ENCODE peak calls at places on chromosomes 1 and 21, in eight cellular contexts. One of them, this sample, is unnamed.

GRCh38 chr1:55542901-55543504 is 327.8 kb upstream of the USP24 start:
- DNase-seq in keratinocyte: no peak
- DNase-seq in kidney epithelial cell: no peak
- DNase-seq in IMR-90: peak; percentile 84
- DNase-seq in sigmoid colon: no peak
- DNase-seq in brain microvascular endothelial cell: peak; percentile 46
- DNase-seq in body of pancreas: no peak
- DNase-seq in epithelial cell of esophagus: no peak
- DNase-seq in this sample: peak; percentile 90

GRCh38 chr1:116420417-116421200 is 47.6 kb downstream of the ATP1A1 start:
- DNase-seq in keratinocyte: no peak
- DNase-seq in kidney epithelial cell: no peak
- DNase-seq in IMR-90: no peak
- DNase-seq in sigmoid colon: no peak
- DNase-seq in brain microvascular endothelial cell: no peak
- DNase-seq in body of pancreas: no peak
- DNase-seq in epithelial cell of esophagus: peak; percentile 53
- DNase-seq in this sample: no peak

GRCh38 chr1:162003825-162004205 is 19.9 kb downstream of the OLFML2B start:
- DNase-seq in keratinocyte: no peak
- DNase-seq in kidney epithelial cell: peak; percentile 86
- DNase-seq in IMR-90: peak; percentile 83
- DNase-seq in sigmoid colon: no peak
- DNase-seq in brain microvascular endothelial cell: peak; percentile 78
- DNase-seq in body of pancreas: no peak
- DNase-seq in epithelial cell of esophagus: peak; percentile 86
- DNase-seq in this sample: peak; percentile 87

GRCh38 chr1:226181996-226182714 is 4.4 kb downstream of the ACBD3 start:
- DNase-seq in keratinocyte: no peak
- DNase-seq in kidney epithelial cell: peak; percentile 45
- DNase-seq in IMR-90: peak; percentile 59
- DNase-seq in sigmoid colon: peak; percentile 74
- DNase-seq in brain microvascular endothelial cell: peak; percentile 33
- DNase-seq in body of pancreas: peak; percentile 73
- DNase-seq in epithelial cell of esophagus: peak; percentile 65
- DNase-seq in this sample: peak; percentile 14

GRCh38 chr1:1292851-1293250 is 12.6 kb downstream of the SCNN1D start:
- DNase-seq in keratinocyte: no peak
- DNase-seq in kidney epithelial cell: no peak
- DNase-seq in IMR-90: no peak
- DNase-seq in sigmoid colon: no peak
- DNase-seq in brain microvascular endothelial cell: no peak
- DNase-seq in body of pancreas: no peak
- DNase-seq in epithelial cell of esophagus: no peak
- DNase-seq in this sample: no peak

GRCh38 chr1:182092336-182092735 is 30.8 kb upstream of the ZNF648 start:
- DNase-seq in keratinocyte: no peak
- DNase-seq in kidney epithelial cell: no peak
- DNase-seq in IMR-90: no peak
- DNase-seq in sigmoid colon: no peak
- DNase-seq in brain microvascular endothelial cell: peak; percentile 20
- DNase-seq in body of pancreas: no peak
- DNase-seq in epithelial cell of esophagus: no peak
- DNase-seq in this sample: no peak

GRCh38 chr1:2314803-2315710 is 76.3 kb downstream of the MORN1 start:
- DNase-seq in keratinocyte: no peak
- DNase-seq in kidney epithelial cell: no peak
- DNase-seq in IMR-90: peak; percentile 39
- DNase-seq in sigmoid colon: peak; percentile 88
- DNase-seq in brain microvascular endothelial cell: no peak
- DNase-seq in body of pancreas: peak; percentile 41
- DNase-seq in epithelial cell of esophagus: no peak
- DNase-seq in this sample: no peak

GRCh38 chr1:119367332-119368124 is 1.1 kb upstream of the HAO2 start:
- DNase-seq in keratinocyte: no peak
- DNase-seq in kidney epithelial cell: no peak
- DNase-seq in IMR-90: peak; percentile 45
- DNase-seq in sigmoid colon: no peak
- DNase-seq in brain microvascular endothelial cell: no peak
- DNase-seq in body of pancreas: no peak
- DNase-seq in epithelial cell of esophagus: peak; percentile 63
- DNase-seq in this sample: peak; percentile 14

GRCh38 chr1:205812271-205812877 is 624 bp downstream of the SLC41A1 start:
- DNase-seq in keratinocyte: no peak
- DNase-seq in kidney epithelial cell: no peak
- DNase-seq in IMR-90: peak; percentile 13
- DNase-seq in sigmoid colon: peak; percentile 70
- DNase-seq in brain microvascular endothelial cell: no peak
- DNase-seq in body of pancreas: peak; percentile 41
- DNase-seq in epithelial cell of esophagus: no peak
- DNase-seq in this sample: no peak

GRCh38 chr1:83497563-83497962 is 501.4 kb downstream of the TTLL7 start:
- DNase-seq in keratinocyte: no peak
- DNase-seq in kidney epithelial cell: no peak
- DNase-seq in IMR-90: no peak
- DNase-seq in sigmoid colon: no peak
- DNase-seq in brain microvascular endothelial cell: peak; percentile 2
- DNase-seq in body of pancreas: no peak
- DNase-seq in epithelial cell of esophagus: peak; percentile 36
- DNase-seq in this sample: no peak

GRCh38 chr1:3198371-3199287 is 129.6 kb downstream of the PRDM16 start:
- DNase-seq in keratinocyte: no peak
- DNase-seq in kidney epithelial cell: no peak
- DNase-seq in IMR-90: no peak
- DNase-seq in sigmoid colon: no peak
- DNase-seq in brain microvascular endothelial cell: no peak
- DNase-seq in body of pancreas: no peak
- DNase-seq in epithelial cell of esophagus: no peak
- DNase-seq in this sample: no peak

GRCh38 chr1:67137307-67137753 is 2.6 kb upstream of the C1orf141 start:
- DNase-seq in keratinocyte: no peak
- DNase-seq in kidney epithelial cell: no peak
- DNase-seq in IMR-90: no peak
- DNase-seq in sigmoid colon: no peak
- DNase-seq in brain microvascular endothelial cell: no peak
- DNase-seq in body of pancreas: no peak
- DNase-seq in epithelial cell of esophagus: no peak
- DNase-seq in this sample: no peak

GRCh38 chr1:244057474-244058385 is 6.6 kb downstream of the ZBTB18 start:
- DNase-seq in keratinocyte: no peak
- DNase-seq in kidney epithelial cell: no peak
- DNase-seq in IMR-90: no peak
- DNase-seq in sigmoid colon: no peak
- DNase-seq in brain microvascular endothelial cell: no peak
- DNase-seq in body of pancreas: no peak
- DNase-seq in epithelial cell of esophagus: no peak
- DNase-seq in this sample: no peak

DNA sequence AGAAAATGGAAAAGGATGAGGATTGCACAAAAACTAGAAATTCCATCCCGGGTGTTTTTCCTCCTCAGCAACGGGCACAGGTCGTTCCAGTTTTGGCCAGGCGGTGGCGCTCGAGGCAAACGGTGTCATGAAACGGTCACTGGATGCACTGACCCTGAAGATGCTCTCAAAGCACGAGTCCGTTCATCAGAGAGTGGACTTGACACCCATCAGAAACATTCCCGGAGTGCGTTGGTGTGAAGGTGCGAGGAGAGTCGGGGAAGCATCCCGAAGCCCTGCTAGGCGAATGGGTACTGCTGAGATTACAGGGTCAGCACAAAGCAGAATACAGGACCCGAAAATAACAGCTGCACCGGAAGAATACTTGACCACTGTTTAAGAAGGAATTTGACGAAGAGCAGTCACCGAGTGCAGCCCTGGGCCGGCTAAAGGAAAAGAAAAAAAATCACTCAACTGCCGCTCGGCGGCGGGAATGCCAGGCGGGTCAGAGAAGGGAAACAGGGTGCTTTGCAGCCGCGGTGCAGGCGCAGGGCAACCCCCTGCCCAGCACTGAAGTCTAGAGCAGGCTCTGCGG is 71.7 kb upstream of the ETS2 start:
- DNase-seq in keratinocyte: no peak
- DNase-seq in kidney epithelial cell: peak; percentile 51
- DNase-seq in IMR-90: peak; percentile 80
- DNase-seq in sigmoid colon: peak; percentile 92
- DNase-seq in brain microvascular endothelial cell: peak; percentile 79
- DNase-seq in body of pancreas: peak; percentile 87
- DNase-seq in epithelial cell of esophagus: peak; percentile 59
- DNase-seq in this sample: no peak
- H3K4me3 ChIP-seq in keratinocyte: peak overlapping the region; percentile 73
- H3K4me3 ChIP-seq in kidney epithelial cell: no peak overlapping the region
- H3K4me3 ChIP-seq in IMR-90: peak overlapping the region; percentile 43
- H3K4me3 ChIP-seq in sigmoid colon: no peak overlapping the region
- H3K4me3 ChIP-seq in brain microvascular endothelial cell: peak overlapping the region; percentile 47
- H3K4me3 ChIP-seq in body of pancreas: no peak overlapping the region
- H3K4me3 ChIP-seq in epithelial cell of esophagus: peak overlapping the region; percentile 42
- H3K4me3 ChIP-seq in this sample: peak overlapping the region; percentile 18

GRCh38 chr1:190957565-190957964 is 479.9 kb upstream of the BRINP3 start:
- DNase-seq in keratinocyte: no peak
- DNase-seq in kidney epithelial cell: no peak
- DNase-seq in IMR-90: peak; percentile 6
- DNase-seq in sigmoid colon: no peak
- DNase-seq in brain microvascular endothelial cell: no peak
- DNase-seq in body of pancreas: no peak
- DNase-seq in epithelial cell of esophagus: peak; percentile 6
- DNase-seq in this sample: no peak
- TF ChIP-seq CTCF in keratinocyte: no peak
- TF ChIP-seq CTCF in kidney epithelial cell: no peak
- TF ChIP-seq CTCF in IMR-90: peak; percentile 15
- TF ChIP-seq CTCF in sigmoid colon: no peak
- TF ChIP-seq CTCF in brain microvascular endothelial cell: no peak
- TF ChIP-seq CTCF in body of pancreas: no peak
- TF ChIP-seq CTCF in epithelial cell of esophagus: peak; percentile 5
- TF ChIP-seq CTCF in this sample: no peak

GRCh38 chr1:32178380-32179192 is 889 bp upstream of the TXLNA start:
- DNase-seq in keratinocyte: no peak
- DNase-seq in kidney epithelial cell: no peak
- DNase-seq in IMR-90: no peak
- DNase-seq in sigmoid colon: peak; percentile 10
- DNase-seq in brain microvascular endothelial cell: no peak
- DNase-seq in body of pancreas: no peak
- DNase-seq in epithelial cell of esophagus: no peak
- DNase-seq in this sample: no peak

GRCh38 chr1:32181065-32181464 is 1.6 kb downstream of the TXLNA start:
- DNase-seq in keratinocyte: no peak
- DNase-seq in kidney epithelial cell: no peak
- DNase-seq in IMR-90: no peak
- DNase-seq in sigmoid colon: no peak
- DNase-seq in brain microvascular endothelial cell: no peak
- DNase-seq in body of pancreas: no peak
- DNase-seq in epithelial cell of esophagus: no peak
- DNase-seq in this sample: no peak

GRCh38 chr1:32180186-32181060 is 948 bp downstream of the TXLNA start:
- DNase-seq in keratinocyte: no peak
- DNase-seq in kidney epithelial cell: no peak
- DNase-seq in IMR-90: peak; percentile 59
- DNase-seq in sigmoid colon: peak; percentile 84
- DNase-seq in brain microvascular endothelial cell: peak; percentile 29
- DNase-seq in body of pancreas: peak; percentile 63
- DNase-seq in epithelial cell of esophagus: peak; percentile 46
- DNase-seq in this sample: no peak

GRCh38 chr1:32179443-32180185 is at the start of gene TXLNA:
- DNase-seq in keratinocyte: peak; percentile 60
- DNase-seq in kidney epithelial cell: no peak
- DNase-seq in IMR-90: peak; percentile 87
- DNase-seq in sigmoid colon: peak; percentile 98
- DNase-seq in brain microvascular endothelial cell: peak; percentile 85
- DNase-seq in body of pancreas: peak; percentile 93
- DNase-seq in epithelial cell of esophagus: peak; percentile 86
- DNase-seq in this sample: no peak

DNA sequence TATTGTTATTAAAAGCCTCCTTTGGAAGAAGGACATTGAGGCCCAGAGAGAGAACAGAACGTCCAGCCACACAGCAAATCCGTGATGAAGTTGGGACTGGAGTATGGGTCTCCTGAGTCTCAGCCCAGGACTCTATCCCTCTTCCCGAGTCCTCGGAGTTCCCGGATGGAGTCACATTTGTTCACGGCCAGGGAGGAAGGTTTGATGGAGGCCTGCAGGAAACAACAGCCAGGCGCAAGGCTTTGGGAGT is 357 bp upstream of the TXLNA start:
- DNase-seq in keratinocyte: no peak
- DNase-seq in kidney epithelial cell: no peak
- DNase-seq in IMR-90: no peak
- DNase-seq in sigmoid colon: peak; percentile 70
- DNase-seq in brain microvascular endothelial cell: no peak
- DNase-seq in body of pancreas: no peak
- DNase-seq in epithelial cell of esophagus: no peak
- DNase-seq in this sample: no peak
- H3K4me3 ChIP-seq in keratinocyte: peak overlapping the region; percentile 70
- H3K4me3 ChIP-seq in kidney epithelial cell: peak overlapping the region; percentile 59
- H3K4me3 ChIP-seq in IMR-90: peak overlapping the region; percentile 27
- H3K4me3 ChIP-seq in sigmoid colon: peak overlapping the region; percentile 44
- H3K4me3 ChIP-seq in brain microvascular endothelial cell: peak overlapping the region; percentile 73
- H3K4me3 ChIP-seq in body of pancreas: peak overlapping the region; percentile 66
- H3K4me3 ChIP-seq in epithelial cell of esophagus: peak overlapping the region; percentile 47
- H3K4me3 ChIP-seq in this sample: peak overlapping the region; percentile 85

GRCh38 chr1:230301322-230301721 is 124.8 kb downstream of the PGBD5 start:
- DNase-seq in keratinocyte: no peak
- DNase-seq in kidney epithelial cell: no peak
- DNase-seq in IMR-90: no peak
- DNase-seq in sigmoid colon: no peak
- DNase-seq in brain microvascular endothelial cell: no peak
- DNase-seq in body of pancreas: peak; percentile 57
- DNase-seq in epithelial cell of esophagus: no peak
- DNase-seq in this sample: no peak

GRCh38 chr1:230300322-230301301 is 125.5 kb downstream of the PGBD5 start:
- DNase-seq in keratinocyte: no peak
- DNase-seq in kidney epithelial cell: no peak
- DNase-seq in IMR-90: no peak
- DNase-seq in sigmoid colon: peak; percentile 7
- DNase-seq in brain microvascular endothelial cell: no peak
- DNase-seq in body of pancreas: peak; percentile 86
- DNase-seq in epithelial cell of esophagus: no peak
- DNase-seq in this sample: no peak

GRCh38 chr1:230301820-230302219 is 124.3 kb downstream of the PGBD5 start:
- DNase-seq in keratinocyte: no peak
- DNase-seq in kidney epithelial cell: no peak
- DNase-seq in IMR-90: no peak
- DNase-seq in sigmoid colon: no peak
- DNase-seq in brain microvascular endothelial cell: no peak
- DNase-seq in body of pancreas: peak; percentile 41
- DNase-seq in epithelial cell of esophagus: no peak
- DNase-seq in this sample: no peak

GRCh38 chr1:230303822-230304221 is 122.3 kb downstream of the PGBD5 start:
- DNase-seq in keratinocyte: no peak
- DNase-seq in kidney epithelial cell: no peak
- DNase-seq in IMR-90: peak; percentile 48
- DNase-seq in sigmoid colon: no peak
- DNase-seq in brain microvascular endothelial cell: peak; percentile 48
- DNase-seq in body of pancreas: no peak
- DNase-seq in epithelial cell of esophagus: peak; percentile 32
- DNase-seq in this sample: peak; percentile 33

DNA sequence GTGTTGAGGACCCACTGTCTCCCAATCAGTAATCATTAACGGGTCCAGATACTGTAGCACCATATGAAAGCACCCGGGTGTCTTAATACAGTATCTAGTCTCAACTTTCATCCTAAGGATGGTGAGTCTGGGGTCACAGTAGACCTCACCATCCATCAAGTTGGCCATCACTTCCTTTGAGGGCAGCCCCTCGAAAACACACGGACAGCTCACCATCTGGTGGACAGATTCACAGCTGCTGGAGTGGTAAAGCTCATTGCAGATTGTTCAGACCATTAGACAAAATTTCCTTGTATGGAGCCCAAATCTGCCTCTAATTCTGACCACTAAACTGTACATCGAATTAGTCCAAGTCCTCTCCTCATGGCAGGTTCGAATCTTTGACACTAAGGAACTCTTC is 123.1 kb downstream of the PGBD5 start:
- DNase-seq in keratinocyte: no peak
- DNase-seq in kidney epithelial cell: no peak
- DNase-seq in IMR-90: no peak
- DNase-seq in sigmoid colon: no peak
- DNase-seq in brain microvascular endothelial cell: no peak
- DNase-seq in body of pancreas: no peak
- DNase-seq in epithelial cell of esophagus: no peak
- DNase-seq in this sample: no peak
- TF ChIP-seq CTCF in keratinocyte: no peak
- TF ChIP-seq CTCF in kidney epithelial cell: no peak
- TF ChIP-seq CTCF in IMR-90: no peak
- TF ChIP-seq CTCF in sigmoid colon: no peak
- TF ChIP-seq CTCF in brain microvascular endothelial cell: peak; percentile 21
- TF ChIP-seq CTCF in body of pancreas: no peak
- TF ChIP-seq CTCF in epithelial cell of esophagus: no peak
- TF ChIP-seq CTCF in this sample: no peak